ENCODE peak calls at places on chromosomes 16 and 17, in four cellular contexts. C is GM23248, Y is A549, Q is neural progenitor cell. D is an unnamed sample. For H3K9me3, the result is how much of the 10 kb centered on the place peaks cover.

GRCh38 chr16:85234310-85235235 is 122.3 kb upstream of the CIBAR2 start:
- DNase-seq in Q (peak), C (peak), Y (peak), D (no peak)

GRCh38 chr16:56041556-56042140 is 149.6 kb upstream of the GNAO1 start:
- DNase-seq in C (peak), Q (peak), Y (peak), D (peak)

GRCh38 chr17:44230139-44230695 is 10.7 kb upstream of the UBTF start:
- DNase-seq in Q (no peak), C (no peak), Y (no peak), D (no peak)

GRCh38 chr17:66432996-66433556 is 130.7 kb downstream of the PRKCA start:
- DNase-seq in Q (no peak), Y (no peak), C (peak), D (no peak)

GRCh38 chr16:46519063-46519462 is 102.1 kb downstream of the SHCBP1 start:
- DNase-seq in C (no peak), Y (no peak), Q (no peak), D (no peak)

GRCh38 chr17:41060052-41060604 is at the start of gene KRTAP2-3:
- DNase-seq in C (peak), Q (no peak), Y (peak), D (no peak)

GRCh38 chr17:7029659-7030058 is 6.2 kb upstream of the SLC16A13 start:
- DNase-seq in Y (no peak), Q (no peak), C (no peak), D (no peak)

GRCh38 chr16:87762071-87762571 is 3.7 kb downstream of the KLHDC4 start:
- DNase-seq in C (no peak), Q (no peak), Y (no peak), D (no peak)

GRCh38 chr16:3289998-3290673 is 6.8 kb downstream of the ZNF263 start:
- DNase-seq in Y (peak), C (no peak), Q (no peak), D (no peak)

GRCh38 chr16:3292604-3293003 is 9.3 kb downstream of the ZNF263 start:
- DNase-seq in C (peak), Y (no peak), Q (no peak), D (no peak)

GRCh38 chr16:3295783-3296182 is 9.4 kb downstream of the TIGD7 start:
- DNase-seq in Y (no peak), C (no peak), Q (no peak), D (no peak)

GRCh38 chr16:3295209-3295608 is 10.0 kb downstream of the TIGD7 start:
- DNase-seq in Y (no peak), C (no peak), Q (no peak), D (no peak)
- H3K9me3 ChIP-seq in Y (half or more), C (under half), Q (under half), D (under half)

GRCh38 chr17:1555618-1556471 is 6.7 kb downstream of the PITPNA start:
- DNase-seq in C (no peak), Q (no peak), Y (no peak), D (no peak)
- H3K9me3 ChIP-seq in C (under half), Q (under half), Y (under half), D (under half)

DNA sequence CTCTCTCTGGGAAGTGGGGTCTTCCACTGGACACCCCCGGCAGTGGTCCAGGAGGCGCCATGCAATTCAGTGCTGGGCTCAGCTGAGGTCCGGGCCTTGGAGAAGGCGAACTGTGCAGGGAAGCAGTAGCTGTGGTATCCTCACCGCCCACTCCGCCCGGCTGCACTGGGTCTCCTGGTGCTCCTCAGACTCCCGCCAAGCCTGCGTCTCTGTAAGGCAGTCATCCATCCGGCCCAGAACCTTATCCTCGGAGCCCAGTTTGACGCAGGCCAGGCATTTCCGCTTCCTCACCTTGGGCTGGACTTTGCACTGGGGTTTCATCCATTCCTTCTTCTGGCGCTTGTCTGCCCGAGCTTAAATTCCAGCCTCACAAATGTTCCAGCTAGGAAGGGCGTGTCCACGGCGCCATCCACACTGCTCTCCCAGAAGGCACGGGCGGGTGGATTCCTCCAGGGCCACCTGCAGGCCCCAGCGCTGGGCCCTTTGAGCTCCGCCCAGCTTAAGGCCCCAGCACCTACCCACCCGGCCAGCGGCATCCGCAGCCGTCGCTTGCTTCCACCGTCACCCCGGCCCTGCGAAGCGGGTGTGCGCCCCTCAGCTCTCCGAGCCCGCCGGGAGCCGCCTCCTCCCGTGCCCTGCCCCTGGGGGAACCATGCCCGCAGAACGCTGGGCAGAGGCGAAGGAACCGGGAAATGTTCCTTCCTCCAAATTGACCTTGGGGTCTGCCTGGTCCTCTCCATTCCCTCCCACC is 1884.8 kb downstream of the TP53TG3F start:
- DNase-seq in Q (no peak), Y (no peak), C (no peak), D (no peak)
- H3K9me3 ChIP-seq in Q (under half), Y (under half), C (under half), D (under half)

DNA sequence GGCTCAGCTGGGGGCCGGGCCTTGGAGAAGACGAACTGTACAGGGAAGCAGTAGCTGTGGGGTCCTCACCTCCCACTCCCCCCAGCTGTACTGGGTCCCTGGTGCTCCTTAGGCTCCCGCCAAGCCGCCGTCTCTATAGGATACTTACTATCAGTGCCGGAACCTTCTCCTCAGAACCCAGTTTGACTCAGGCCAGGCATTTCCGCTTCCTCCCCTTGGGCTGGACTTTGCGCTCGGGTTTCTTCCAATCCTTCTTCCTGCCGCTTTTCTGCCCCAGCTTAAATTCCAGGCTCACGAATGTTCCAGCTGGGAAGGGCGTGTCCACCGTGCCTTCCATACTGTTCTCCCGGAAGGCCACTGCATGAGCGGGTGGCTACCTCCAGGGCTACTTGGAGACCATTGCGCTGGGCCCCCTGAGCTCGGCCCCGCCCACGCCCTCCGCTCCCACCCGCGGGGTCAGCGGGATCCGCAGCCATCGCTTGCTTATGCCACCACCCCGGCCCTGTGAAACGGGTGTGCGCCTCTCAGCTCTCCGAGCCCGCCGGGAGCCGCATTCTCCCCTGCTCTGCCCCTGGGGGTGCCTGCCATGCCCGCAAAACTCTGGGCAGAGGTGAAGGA is 1795.9 kb downstream of the TP53TG3F start:
- DNase-seq in C (no peak), Q (no peak), Y (no peak), D (no peak)
- H3K9me3 ChIP-seq in C (under half), Q (under half), Y (under half), D (under half)

GRCh38 chr17:70268383-70268782 is 99.1 kb downstream of the KCNJ2 start:
- DNase-seq in Y (no peak), C (no peak), Q (no peak), D (no peak)

GRCh38 chr17:70270554-70270953 is 101.2 kb downstream of the KCNJ2 start:
- DNase-seq in Y (no peak), C (no peak), Q (no peak), D (no peak)

GRCh38 chr17:70271672-70272071 is 102.3 kb downstream of the KCNJ2 start:
- DNase-seq in C (no peak), Q (no peak), Y (no peak), D (no peak)

GRCh38 chr17:70274255-70274654 is 104.9 kb downstream of the KCNJ2 start:
- DNase-seq in C (no peak), Y (no peak), Q (no peak), D (no peak)

GRCh38 chr17:70271200-70271599 is 101.9 kb downstream of the KCNJ2 start:
- DNase-seq in Q (peak), Y (no peak), C (no peak), D (no peak)
- H3K9me3 ChIP-seq in Q (under half), Y (under half), C (under half), D (under half)

GRCh38 chr17:73827627-73828241 is 183.5 kb upstream of the SDK2 start:
- DNase-seq in Q (no peak), C (no peak), Y (peak), D (no peak)
- H3K9me3 ChIP-seq in Q (under half), C (under half), Y (under half), D (under half)

GRCh38 chr16:66551362-66551761 is 1.0 kb upstream of the CKLF start:
- DNase-seq in C (peak), Q (peak), Y (peak), D (peak)

GRCh38 chr16:66549284-66550131 is at the start of gene TK2:
- DNase-seq in C (peak), Q (peak), Y (no peak), D (peak)

GRCh38 chr16:66547101-66547989 is 2.6 kb downstream of the TK2 start:
- DNase-seq in C (no peak), Q (no peak), Y (no peak), D (no peak)

GRCh38 chr16:66548868-66549267 is 1.1 kb downstream of the TK2 start:
- DNase-seq in Y (no peak), Q (no peak), C (no peak), D (no peak)

GRCh38 chr16:66548068-66548467 is 1.9 kb downstream of the TK2 start:
- DNase-seq in Q (no peak), Y (no peak), C (no peak), D (no peak)
- H3K9me3 ChIP-seq in Q (under half), Y (under half), C (under half), D (under half)

DNA sequence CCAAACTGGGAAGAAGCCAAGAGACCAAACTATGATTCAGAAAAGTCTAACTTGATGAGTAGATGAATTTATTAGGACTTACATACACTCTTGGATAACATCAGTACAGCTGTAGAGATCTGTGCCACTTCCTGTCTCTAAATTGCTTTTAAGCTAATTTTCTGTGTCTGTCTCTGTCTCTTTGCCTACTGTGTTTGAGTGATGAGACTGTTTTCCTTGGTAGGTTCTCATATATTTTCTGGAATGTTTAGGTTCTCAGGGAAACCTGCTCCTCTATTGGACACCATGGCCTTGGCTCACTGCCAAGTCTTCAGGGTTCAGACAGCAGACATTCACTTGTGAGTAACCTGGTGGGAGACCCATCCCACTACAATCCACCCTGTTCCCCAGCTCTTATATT is 103.5 kb upstream of the KIF2B start:
- DNase-seq in C (no peak), Q (no peak), Y (no peak), D (no peak)
- H3K9me3 ChIP-seq in C (under half), Q (under half), Y (under half), D (under half)

GRCh38 chr16:26457061-26457460 is 609.7 kb upstream of the C16orf82 start:
- DNase-seq in C (no peak), Q (no peak), Y (no peak), D (no peak)

GRCh38 chr16:26457896-26458295 is 608.8 kb upstream of the C16orf82 start:
- DNase-seq in Y (no peak), Q (no peak), C (no peak), D (no peak)

GRCh38 chr16:26456074-26456473 is 610.7 kb upstream of the C16orf82 start:
- DNase-seq in Q (no peak), Y (no peak), C (no peak), D (no peak)

GRCh38 chr16:26453215-26453614 is 613.5 kb upstream of the C16orf82 start:
- DNase-seq in Q (no peak), C (no peak), Y (no peak), D (no peak)

DNA sequence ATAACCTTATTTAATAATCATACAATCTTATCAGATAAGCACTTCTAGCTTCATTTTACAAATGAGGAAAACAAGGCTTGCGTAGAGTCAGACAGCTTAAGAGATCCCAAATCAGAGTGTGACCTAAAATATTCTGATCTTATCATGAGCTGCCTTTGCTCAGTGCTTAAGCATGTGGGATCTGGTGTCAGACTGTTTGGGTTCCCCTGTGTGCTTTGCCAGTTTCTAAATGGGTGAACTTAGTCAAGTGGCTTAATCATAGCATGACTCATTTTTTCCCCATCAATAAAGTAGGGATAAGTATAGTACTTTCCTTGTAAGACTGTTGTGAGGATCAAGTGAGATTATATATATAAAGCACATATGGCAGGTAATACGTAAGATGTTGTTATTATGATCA is 612.6 kb upstream of the C16orf82 start:
- DNase-seq in C (peak), Q (no peak), Y (no peak), D (no peak)
- H3K9me3 ChIP-seq in C (under half), Q (under half), Y (under half), D (under half)

D was measured in T-helper 17 cell.